ENCODE peak calls at places on chromosomes 1 and 21, in nine cellular contexts. J is naive thymus-derived CD4-positive, alpha-beta T cell; F is uterus; A is Caco-2; T is heart right ventricle; K is heart left ventricle; H is fibroblast of lung; N is RWPE2; I is CD4-positive, alpha-beta memory T cell. U is an unnamed sample.
A peak's percentile ranks its signal among the peaks of the same experiment; 100 is the strongest.

GRCh38 chr1:66294692-66295384 is 239.1 kb upstream of the SGIP1 start:
- DNase-seq in J (no peak), F (peak; percentile 61), A (no peak), T (no peak), K (no peak), H (peak; percentile 78), N (no peak), I (no peak), U (peak; percentile 52)

GRCh38 chr1:33242652-33243051 is 13.6 kb upstream of the ZNF362 start:
- DNase-seq in J (no peak), F (no peak), A (no peak), T (no peak), K (no peak), H (no peak), N (no peak), I (no peak), U (no peak)

GRCh38 chr1:44549491-44549890 is 124.8 kb downstream of the TMEM53 start:
- DNase-seq in J (no peak), F (no peak), A (no peak), T (no peak), K (no peak), H (no peak), N (no peak), I (no peak), U (no peak)

GRCh38 chr1:155199792-155200191 is 7.9 kb downstream of the THBS3 start:
- DNase-seq in J (no peak), F (no peak), A (no peak), T (no peak), K (no peak), H (no peak), N (no peak), I (no peak), U (no peak)

GRCh38 chr1:69185378-69185777 is 382.3 kb upstream of the LRRC7 start:
- DNase-seq in J (no peak), F (no peak), A (no peak), T (no peak), K (no peak), H (no peak), N (no peak), I (no peak), U (no peak)

GRCh38 chr1:74579425-74579824 is 67.0 kb upstream of the LRRC53 start:
- DNase-seq in J (no peak), F (no peak), A (no peak), T (no peak), K (no peak), H (no peak), N (no peak), I (no peak), U (no peak)

GRCh38 chr21:43364851-43365424 is 62.0 kb downstream of the SIK1 start:
- DNase-seq in J (no peak), F (no peak), A (no peak), T (peak; percentile 17), K (no peak), H (no peak), N (no peak), I (no peak), U (no peak)

GRCh38 chr1:1360511-1361169 is 2.3 kb upstream of the MXRA8 start:
- DNase-seq in J (no peak), F (peak; percentile 82), A (peak; percentile 59), T (peak; percentile 68), K (peak; percentile 72), H (peak; percentile 97), N (peak; percentile 76), I (no peak), U (peak; percentile 98)

GRCh38 chr21:42063578-42064521 is 7.3 kb upstream of the UMODL1 start:
- DNase-seq in J (peak; percentile 67), F (no peak), A (no peak), T (no peak), K (no peak), H (peak; percentile 20), N (peak; percentile 68), I (peak; percentile 63), U (no peak)

GRCh38 chr1:224108991-224109390 is 4.9 kb upstream of the FBXO28 start:
- DNase-seq in J (no peak), F (no peak), A (no peak), T (no peak), K (no peak), H (no peak), N (no peak), I (no peak), U (no peak)

GRCh38 chr1:166153641-166154350 is 13.0 kb downstream of the FAM78B start:
- DNase-seq in J (no peak), F (no peak), A (no peak), T (no peak), K (no peak), H (no peak), N (no peak), I (no peak), U (no peak)

GRCh38 chr1:248144513-248145198 is at the start of gene OR2M5:
- DNase-seq in J (no peak), F (no peak), A (no peak), T (no peak), K (no peak), H (no peak), N (no peak), I (no peak), U (no peak)

GRCh38 chr1:165436994-165437393 is 7.9 kb downstream of the RXRG start:
- DNase-seq in J (no peak), F (no peak), A (no peak), T (no peak), K (no peak), H (no peak), N (no peak), I (no peak), U (no peak)

GRCh38 chr1:109655624-109656519 is at the start of gene GSTM4:
- DNase-seq in J (peak; percentile 35), F (peak; percentile 88), A (peak; percentile 77), T (peak; percentile 90), K (peak; percentile 91), H (peak; percentile 74), N (no peak), I (peak; percentile 34), U (peak; percentile 96)

GRCh38 chr21:14753466-14754258 is 207.5 kb upstream of the SAMSN1 start:
- DNase-seq in J (no peak), F (no peak), A (no peak), T (no peak), K (no peak), H (no peak), N (no peak), I (no peak), U (no peak)

GRCh38 chr1:155186266-155186954 is 12.8 kb downstream of the TRIM46 start:
- DNase-seq in J (no peak), F (no peak), A (no peak), T (no peak), K (no peak), H (no peak), N (no peak), I (no peak), U (no peak)

GRCh38 chr1:89198081-89198480 is 661 bp downstream of the GBP4 start:
- DNase-seq in J (no peak), F (no peak), A (no peak), T (no peak), K (no peak), H (no peak), N (no peak), I (no peak), U (no peak)

GRCh38 chr1:55887103-55887712 is 672.0 kb upstream of the USP24 start:
- DNase-seq in J (no peak), F (no peak), A (no peak), T (no peak), K (no peak), H (no peak), N (no peak), I (no peak), U (no peak)

GRCh38 chr1:189336115-189337100 is 1141.3 kb downstream of the BRINP3 start:
- DNase-seq in J (no peak), F (no peak), A (peak; percentile 8), T (no peak), K (no peak), H (no peak), N (no peak), I (no peak), U (no peak)

GRCh38 chr1:230661976-230662375 is 19.7 kb downstream of the COG2 start:
- DNase-seq in J (no peak), F (no peak), A (no peak), T (no peak), K (no peak), H (no peak), N (no peak), I (no peak), U (no peak)
- H3K36me3 ChIP-seq in J (peaks cover 66% of the 10 kb centered on the region), F (no peaks in the 10 kb centered on the region), A (peaks cover 4% of the 10 kb centered on the region), T (peaks cover 28% of the 10 kb centered on the region), K (peaks cover 62% of the 10 kb centered on the region), H (peaks cover 6% of the 10 kb centered on the region), N (peaks cover 55% of the 10 kb centered on the region), I (peaks cover 47% of the 10 kb centered on the region), U (peaks cover 22% of the 10 kb centered on the region)

GRCh38 chr1:161215079-161215478 is at the start of gene FCER1G:
- DNase-seq in J (no peak), F (no peak), A (no peak), T (peak; percentile 58), K (peak; percentile 65), H (no peak), N (no peak), I (no peak), U (no peak)
- H3K36me3 ChIP-seq in J (peaks cover 48% of the 10 kb centered on the region), F (no peaks in the 10 kb centered on the region), A (peaks cover 9% of the 10 kb centered on the region), T (peaks cover 29% of the 10 kb centered on the region), K (peaks cover 46% of the 10 kb centered on the region), H (peaks cover 12% of the 10 kb centered on the region), N (peaks cover 46% of the 10 kb centered on the region), I (peaks cover 42% of the 10 kb centered on the region), U (peaks cover 43% of the 10 kb centered on the region)

GRCh38 chr1:162578936-162579335 is 17.4 kb downstream of the UAP1 start:
- DNase-seq in J (no peak), F (no peak), A (no peak), T (no peak), K (no peak), H (no peak), N (no peak), I (no peak), U (no peak)
- H3K36me3 ChIP-seq in J (peaks cover 25% of the 10 kb centered on the region), F (no peaks in the 10 kb centered on the region), A (no peaks in the 10 kb centered on the region), T (peaks cover 15% of the 10 kb centered on the region), K (peaks cover 38% of the 10 kb centered on the region), H (peaks cover 8% of the 10 kb centered on the region), N (peaks cover 92% of the 10 kb centered on the region), I (no peaks in the 10 kb centered on the region), U (peaks cover 97% of the 10 kb centered on the region)

GRCh38 chr1:15690317-15690716 is 6.2 kb downstream of the PLEKHM2 start:
- DNase-seq in J (no peak), F (no peak), A (no peak), T (no peak), K (no peak), H (no peak), N (no peak), I (no peak), U (no peak)

GRCh38 chr1:15693371-15693770 is 9.3 kb downstream of the PLEKHM2 start:
- DNase-seq in J (no peak), F (no peak), A (no peak), T (no peak), K (no peak), H (no peak), N (no peak), I (no peak), U (no peak)

GRCh38 chr1:15692121-15692682 is 8.1 kb downstream of the PLEKHM2 start:
- DNase-seq in J (no peak), F (no peak), A (no peak), T (no peak), K (no peak), H (no peak), N (no peak), I (no peak), U (no peak)

GRCh38 chr1:15687446-15687845 is 3.3 kb downstream of the PLEKHM2 start:
- DNase-seq in J (no peak), F (no peak), A (no peak), T (no peak), K (no peak), H (no peak), N (no peak), I (no peak), U (no peak)

GRCh38 chr1:15691434-15692032 is 7.4 kb downstream of the PLEKHM2 start:
- DNase-seq in J (no peak), F (no peak), A (no peak), T (peak; percentile 46), K (peak; percentile 67), H (no peak), N (no peak), I (no peak), U (no peak)
- H3K36me3 ChIP-seq in J (no peaks in the 10 kb centered on the region), F (no peaks in the 10 kb centered on the region), A (no peaks in the 10 kb centered on the region), T (no peaks in the 10 kb centered on the region), K (peaks cover under 1% of the 10 kb centered on the region), H (peaks cover 4% of the 10 kb centered on the region), N (peaks cover 4% of the 10 kb centered on the region), I (no peaks in the 10 kb centered on the region), U (peaks cover 7% of the 10 kb centered on the region)

U was measured in MG63.